ENCODE peak calls at places on chromosomes 2 and 18, in seven cellular contexts. H is T-helper 22 cell; Y is cortex of kidney; X is stimulated activated CD8-positive, alpha-beta memory T cell treated with anti-CD3 and anti-CD28 coated beads, Interleukin-2, amount 100 ng/mL, for 48 hours; O is NCI-H2081; P is choroid plexus epithelial cell; K is HCEC 1CT. E is an unnamed sample.

GRCh38 chr2:9655441-9656269 is 24.9 kb upstream of the YWHAQ start:
- DNase-seq in H (peak), Y (no peak), X (peak), O (no peak), P (peak), K (peak), E (no peak)

GRCh38 chr2:102442967-102443828 is 20.2 kb downstream of the IL18RAP start:
- DNase-seq in H (no peak), Y (no peak), X (peak), O (peak), P (peak), K (peak), E (peak)

GRCh38 chr18:39681061-39681460 is 2115.5 kb upstream of the CELF4 start:
- DNase-seq in H (no peak), Y (no peak), X (no peak), O (peak), P (peak), K (no peak), E (no peak)

GRCh38 chr18:60534539-60534938 is 162.0 kb upstream of the MC4R start:
- DNase-seq in H (no peak), Y (no peak), X (no peak), O (no peak), P (peak), K (peak), E (no peak)

GRCh38 chr2:22035333-22035964 is 911.7 kb downstream of the TDRD15 start:
- DNase-seq in H (no peak), Y (no peak), X (no peak), O (no peak), P (no peak), K (no peak), E (no peak)

GRCh38 chr18:54149078-54149697 is 75.3 kb downstream of the MBD2 start:
- DNase-seq in H (no peak), Y (no peak), X (peak), O (no peak), P (peak), K (peak), E (peak)

GRCh38 chr2:32262105-32262504 is 2.6 kb downstream of the NLRC4 start:
- DNase-seq in H (no peak), Y (no peak), X (no peak), O (no peak), P (no peak), K (no peak), E (no peak)

GRCh38 chr18:69400976-69401474 is 337 bp downstream of the DOK6 start:
- DNase-seq in H (no peak), Y (no peak), X (no peak), O (peak), P (peak), K (peak), E (no peak)

GRCh38 chr2:196535742-196536141 is 103.8 kb upstream of the CCDC150 start:
- DNase-seq in H (no peak), Y (no peak), X (no peak), O (no peak), P (peak), K (peak), E (peak)

GRCh38 chr18:75036941-75037516 is 171.9 kb downstream of the PTGR3 start:
- DNase-seq in H (no peak), Y (no peak), X (no peak), O (no peak), P (no peak), K (peak), E (no peak)

GRCh38 chr2:146821836-146822316 is 1023.0 kb upstream of the ACVR2A start:
- DNase-seq in H (no peak), Y (no peak), X (no peak), O (no peak), P (peak), K (peak), E (peak)

GRCh38 chr2:179268277-179268935 is 3.8 kb upstream of the SESTD1 start:
- DNase-seq in H (no peak), Y (no peak), X (no peak), O (peak), P (peak), K (no peak), E (peak)

GRCh38 chr2:41313082-41313481 is 734.7 kb upstream of the PKDCC start:
- DNase-seq in H (no peak), Y (no peak), X (no peak), O (no peak), P (no peak), K (no peak), E (no peak)

GRCh38 chr2:241066171-241066892 is 35.8 kb downstream of the MTERF4 start:
- DNase-seq in H (no peak), Y (no peak), X (no peak), O (no peak), P (no peak), K (no peak), E (no peak)

GRCh38 chr2:155766342-155767115 is 566.0 kb downstream of the NR4A2 start:
- DNase-seq in H (no peak), Y (no peak), X (no peak), O (no peak), P (no peak), K (no peak), E (no peak)

GRCh38 chr2:44310287-44310686 is 35.0 kb downstream of the SLC3A1 start:
- DNase-seq in H (no peak), Y (no peak), X (no peak), O (no peak), P (peak), K (no peak), E (no peak)

GRCh38 chr2:191977754-191978153 is 130.9 kb upstream of the CAVIN2 start:
- DNase-seq in H (no peak), Y (no peak), X (no peak), O (no peak), P (no peak), K (peak), E (no peak)

GRCh38 chr2:101948625-101949150 is 43.1 kb upstream of the IL1R2 start:
- DNase-seq in H (no peak), Y (no peak), X (no peak), O (no peak), P (no peak), K (no peak), E (no peak)

GRCh38 chr2:120731175-120731574 is 4.5 kb upstream of the GLI2 start:
- DNase-seq in H (no peak), Y (no peak), X (no peak), O (no peak), P (no peak), K (no peak), E (no peak)

GRCh38 chr18:2981212-2981728 is 31.7 kb downstream of the LPIN2 start:
- DNase-seq in H (no peak), Y (no peak), X (no peak), O (no peak), P (peak), K (peak), E (peak)

GRCh38 chr2:163345795-163346573 is 389.8 kb downstream of the FIGN start:
- DNase-seq in H (no peak), Y (no peak), X (no peak), O (peak), P (peak), K (peak), E (peak)

GRCh38 chr2:12970861-12971260 is 254.1 kb downstream of the TRIB2 start:
- DNase-seq in H (no peak), Y (no peak), X (no peak), O (no peak), P (peak), K (peak), E (peak)

GRCh38 chr2:145563752-145564615 is 1044.1 kb upstream of the ZEB2 start:
- DNase-seq in H (no peak), Y (no peak), X (no peak), O (peak), P (peak), K (no peak), E (peak)

GRCh38 chr2:206472094-206472493 is 28.8 kb downstream of the ADAM23 start:
- DNase-seq in H (no peak), Y (no peak), X (no peak), O (no peak), P (no peak), K (no peak), E (no peak)

GRCh38 chr2:219369447-219369861 is 18.3 kb downstream of the DNPEP start:
- DNase-seq in H (no peak), Y (no peak), X (no peak), O (peak), P (peak), K (peak), E (no peak)

GRCh38 chr18:62044490-62045000 is 142.3 kb downstream of the PIGN start:
- DNase-seq in H (no peak), Y (no peak), X (no peak), O (peak), P (peak), K (no peak), E (no peak)

GRCh38 chr2:157261199-157261782 is 3.8 kb downstream of the GALNT5 start:
- DNase-seq in H (no peak), Y (no peak), X (peak), O (no peak), P (peak), K (peak), E (peak)

GRCh38 chr2:241399941-241400922 is 44.1 kb downstream of the FARP2 start:
- DNase-seq in H (no peak), Y (no peak), X (no peak), O (no peak), P (no peak), K (no peak), E (no peak)

E was measured in RWPE1.